ENCODE peak calls at places on chromosomes 7 and 10, in four cellular contexts. One of them, this sample, is unnamed.

GRCh38 chr7:28115261-28115660 is 65.3 kb downstream of the JAZF1 start:
- DNase-seq in KG1: no peak
- DNase-seq in heart right ventricle: no peak
- DNase-seq in H54: no peak
- DNase-seq in this sample: no peak

GRCh38 chr7:12756841-12757240 is 69.4 kb downstream of the ARL4A start:
- DNase-seq in heart right ventricle: no peak
- DNase-seq in KG1: no peak
- DNase-seq in H54: no peak
- DNase-seq in this sample: no peak

GRCh38 chr7:73533742-73534141 is 11.6 kb upstream of the BAZ1B start:
- DNase-seq in heart right ventricle: no peak
- DNase-seq in KG1: no peak
- DNase-seq in H54: no peak
- DNase-seq in this sample: no peak

GRCh38 chr7:35993663-35994622 is 159.1 kb upstream of the EEPD1 start:
- DNase-seq in KG1: no peak
- DNase-seq in heart right ventricle: no peak
- DNase-seq in H54: no peak
- DNase-seq in this sample: no peak

GRCh38 chr10:4331150-4331549 is 494.9 kb upstream of the AKR1E2 start:
- DNase-seq in heart right ventricle: no peak
- DNase-seq in H54: no peak
- DNase-seq in KG1: no peak
- DNase-seq in this sample: no peak

GRCh38 chr7:154928136-154929005 is 74.6 kb downstream of the PAXIP1 start:
- DNase-seq in heart right ventricle: peak
- DNase-seq in H54: peak
- DNase-seq in KG1: peak
- DNase-seq in this sample: peak

GRCh38 chr7:22193361-22194016 is 163.5 kb downstream of the RAPGEF5 start:
- DNase-seq in heart right ventricle: peak
- DNase-seq in H54: no peak
- DNase-seq in KG1: no peak
- DNase-seq in this sample: no peak

GRCh38 chr10:103117247-103117646 is 75.8 kb downstream of the NT5C2 start:
- DNase-seq in KG1: no peak
- DNase-seq in H54: no peak
- DNase-seq in heart right ventricle: no peak
- DNase-seq in this sample: no peak

GRCh38 chr7:79787623-79788022 is 334.2 kb upstream of the MAGI2 start:
- DNase-seq in heart right ventricle: no peak
- DNase-seq in KG1: no peak
- DNase-seq in H54: no peak
- DNase-seq in this sample: no peak

GRCh38 chr10:95260397-95260881 is 30.4 kb downstream of the PDLIM1 start:
- DNase-seq in H54: peak
- DNase-seq in heart right ventricle: no peak
- DNase-seq in KG1: no peak
- DNase-seq in this sample: peak

GRCh38 chr10:2731940-2732339 is 335.4 kb upstream of the PFKP start:
- DNase-seq in H54: no peak
- DNase-seq in heart right ventricle: no peak
- DNase-seq in KG1: no peak
- DNase-seq in this sample: no peak

GRCh38 chr7:88224596-88225275 is 4.9 kb upstream of the SRI start:
- DNase-seq in heart right ventricle: no peak
- DNase-seq in KG1: no peak
- DNase-seq in H54: no peak
- DNase-seq in this sample: no peak

GRCh38 chr10:125344573-125345121 is 184.3 kb upstream of the CTBP2 start:
- DNase-seq in heart right ventricle: no peak
- DNase-seq in KG1: no peak
- DNase-seq in H54: no peak
- DNase-seq in this sample: no peak

GRCh38 chr10:48463318-48464003 is 141.4 kb downstream of the ARHGAP22 start:
- DNase-seq in KG1: no peak
- DNase-seq in heart right ventricle: no peak
- DNase-seq in H54: no peak
- DNase-seq in this sample: peak

This sample was measured in right atrium auricular region.